ENCODE peak calls at places on chromosomes 2 and 18, in eight cellular contexts. One of them, this sample, is unnamed.

GRCh38 chr2:23050388-23050787 is 334.6 kb upstream of the KLHL29 start:
- DNase-seq in AG04450: no peak
- DNase-seq in activated T-helper 1 cell treated with Interleukin-2 at 50 U/mL for 16 hours: no peak
- DNase-seq in GDM1: no peak
- DNase-seq in NCI-H2029: no peak
- DNase-seq in stomach: no peak
- DNase-seq in AG08395: no peak
- DNase-seq in Caki2: no peak
- DNase-seq in this sample: no peak

GRCh38 chr2:179020156-179020750 is 29.7 kb downstream of the CCDC141 start:
- DNase-seq in AG04450: no peak
- DNase-seq in activated T-helper 1 cell treated with Interleukin-2 at 50 U/mL for 16 hours: no peak
- DNase-seq in GDM1: peak; percentile 31
- DNase-seq in NCI-H2029: peak; percentile 30
- DNase-seq in stomach: peak; percentile 29
- DNase-seq in AG08395: no peak
- DNase-seq in Caki2: no peak
- DNase-seq in this sample: no peak

GRCh38 chr2:134083548-134083947 is 170.3 kb upstream of the MGAT5 start:
- DNase-seq in AG04450: no peak
- DNase-seq in activated T-helper 1 cell treated with Interleukin-2 at 50 U/mL for 16 hours: no peak
- DNase-seq in GDM1: no peak
- DNase-seq in NCI-H2029: no peak
- DNase-seq in stomach: no peak
- DNase-seq in AG08395: no peak
- DNase-seq in Caki2: no peak
- DNase-seq in this sample: no peak

GRCh38 chr2:54454922-54455583 is 1.1 kb upstream of the SPTBN1 start:
- DNase-seq in AG04450: no peak
- DNase-seq in activated T-helper 1 cell treated with Interleukin-2 at 50 U/mL for 16 hours: no peak
- DNase-seq in GDM1: no peak
- DNase-seq in NCI-H2029: no peak
- DNase-seq in stomach: no peak
- DNase-seq in AG08395: no peak
- DNase-seq in Caki2: peak; percentile 63
- DNase-seq in this sample: no peak

GRCh38 chr2:9258501-9258900 is 51.9 kb downstream of the ASAP2 start:
- DNase-seq in AG04450: no peak
- DNase-seq in activated T-helper 1 cell treated with Interleukin-2 at 50 U/mL for 16 hours: no peak
- DNase-seq in GDM1: no peak
- DNase-seq in NCI-H2029: no peak
- DNase-seq in stomach: no peak
- DNase-seq in AG08395: no peak
- DNase-seq in Caki2: no peak
- DNase-seq in this sample: no peak

GRCh38 chr2:195818521-195818920 is 161.5 kb downstream of the SLC39A10 start:
- DNase-seq in AG04450: peak; percentile 37
- DNase-seq in activated T-helper 1 cell treated with Interleukin-2 at 50 U/mL for 16 hours: no peak
- DNase-seq in GDM1: no peak
- DNase-seq in NCI-H2029: no peak
- DNase-seq in stomach: no peak
- DNase-seq in AG08395: no peak
- DNase-seq in Caki2: no peak
- DNase-seq in this sample: no peak

GRCh38 chr2:226017107-226017506 is 617.6 kb downstream of the NYAP2 start:
- DNase-seq in AG04450: no peak
- DNase-seq in activated T-helper 1 cell treated with Interleukin-2 at 50 U/mL for 16 hours: no peak
- DNase-seq in GDM1: no peak
- DNase-seq in NCI-H2029: no peak
- DNase-seq in stomach: no peak
- DNase-seq in AG08395: no peak
- DNase-seq in Caki2: no peak
- DNase-seq in this sample: no peak

GRCh38 chr2:168816369-168816768 is 13.9 kb downstream of the NOSTRIN start:
- DNase-seq in AG04450: peak; percentile 53
- DNase-seq in activated T-helper 1 cell treated with Interleukin-2 at 50 U/mL for 16 hours: no peak
- DNase-seq in GDM1: no peak
- DNase-seq in NCI-H2029: no peak
- DNase-seq in stomach: no peak
- DNase-seq in AG08395: peak; percentile 90
- DNase-seq in Caki2: no peak
- DNase-seq in this sample: no peak

GRCh38 chr2:96811916-96812315 is 4.2 kb upstream of the CNNM3 start:
- DNase-seq in AG04450: no peak
- DNase-seq in activated T-helper 1 cell treated with Interleukin-2 at 50 U/mL for 16 hours: no peak
- DNase-seq in GDM1: no peak
- DNase-seq in NCI-H2029: no peak
- DNase-seq in stomach: no peak
- DNase-seq in AG08395: peak; percentile 44
- DNase-seq in Caki2: no peak
- DNase-seq in this sample: no peak

GRCh38 chr2:23183733-23184132 is 201.2 kb upstream of the KLHL29 start:
- DNase-seq in AG04450: no peak
- DNase-seq in activated T-helper 1 cell treated with Interleukin-2 at 50 U/mL for 16 hours: no peak
- DNase-seq in GDM1: no peak
- DNase-seq in NCI-H2029: no peak
- DNase-seq in stomach: no peak
- DNase-seq in AG08395: no peak
- DNase-seq in Caki2: no peak
- DNase-seq in this sample: no peak

GRCh38 chr18:35130236-35130635 is 89.0 kb downstream of the MAPRE2 start:
- DNase-seq in AG04450: no peak
- DNase-seq in activated T-helper 1 cell treated with Interleukin-2 at 50 U/mL for 16 hours: no peak
- DNase-seq in GDM1: no peak
- DNase-seq in NCI-H2029: no peak
- DNase-seq in stomach: no peak
- DNase-seq in AG08395: no peak
- DNase-seq in Caki2: no peak
- DNase-seq in this sample: no peak

GRCh38 chr2:241978670-241979069 is 109.1 kb downstream of the RTP5 start:
- DNase-seq in AG04450: no peak
- DNase-seq in activated T-helper 1 cell treated with Interleukin-2 at 50 U/mL for 16 hours: no peak
- DNase-seq in GDM1: no peak
- DNase-seq in NCI-H2029: no peak
- DNase-seq in stomach: peak; percentile 9
- DNase-seq in AG08395: no peak
- DNase-seq in Caki2: no peak
- DNase-seq in this sample: no peak

GRCh38 chr2:127563458-127564428 is 28.3 kb downstream of the MYO7B start:
- DNase-seq in AG04450: no peak
- DNase-seq in activated T-helper 1 cell treated with Interleukin-2 at 50 U/mL for 16 hours: no peak
- DNase-seq in GDM1: no peak
- DNase-seq in NCI-H2029: no peak
- DNase-seq in stomach: no peak
- DNase-seq in AG08395: no peak
- DNase-seq in Caki2: no peak
- DNase-seq in this sample: no peak

GRCh38 chr18:2792395-2792794 is 54.4 kb upstream of the EMILIN2 start:
- DNase-seq in AG04450: no peak
- DNase-seq in activated T-helper 1 cell treated with Interleukin-2 at 50 U/mL for 16 hours: no peak
- DNase-seq in GDM1: no peak
- DNase-seq in NCI-H2029: no peak
- DNase-seq in stomach: no peak
- DNase-seq in AG08395: no peak
- DNase-seq in Caki2: no peak
- DNase-seq in this sample: no peak

GRCh38 chr2:43003702-43004101 is 211.3 kb upstream of the HAAO start:
- DNase-seq in AG04450: no peak
- DNase-seq in activated T-helper 1 cell treated with Interleukin-2 at 50 U/mL for 16 hours: no peak
- DNase-seq in GDM1: no peak
- DNase-seq in NCI-H2029: no peak
- DNase-seq in stomach: no peak
- DNase-seq in AG08395: no peak
- DNase-seq in Caki2: no peak
- DNase-seq in this sample: no peak

GRCh38 chr2:134583462-134583861 is 135.3 kb downstream of the TMEM163 start:
- DNase-seq in AG04450: no peak
- DNase-seq in activated T-helper 1 cell treated with Interleukin-2 at 50 U/mL for 16 hours: no peak
- DNase-seq in GDM1: no peak
- DNase-seq in NCI-H2029: no peak
- DNase-seq in stomach: no peak
- DNase-seq in AG08395: no peak
- DNase-seq in Caki2: no peak
- DNase-seq in this sample: no peak

GRCh38 chr2:121527009-121527682 is 3.5 kb upstream of the RNU4ATAC start:
- DNase-seq in AG04450: no peak
- DNase-seq in activated T-helper 1 cell treated with Interleukin-2 at 50 U/mL for 16 hours: no peak
- DNase-seq in GDM1: no peak
- DNase-seq in NCI-H2029: no peak
- DNase-seq in stomach: no peak
- DNase-seq in AG08395: no peak
- DNase-seq in Caki2: no peak
- DNase-seq in this sample: no peak

GRCh38 chr2:150222317-150222716 is 265.1 kb downstream of the RND3 start:
- DNase-seq in AG04450: no peak
- DNase-seq in activated T-helper 1 cell treated with Interleukin-2 at 50 U/mL for 16 hours: no peak
- DNase-seq in GDM1: no peak
- DNase-seq in NCI-H2029: no peak
- DNase-seq in stomach: no peak
- DNase-seq in AG08395: no peak
- DNase-seq in Caki2: no peak
- DNase-seq in this sample: no peak

This sample was measured in NCI-H774.